ENCODE peak calls at places on chromosomes 5 and 9, in nine cellular contexts. S is body of pancreas; T is A549; O is heart left ventricle; H is stimulated activated effector memory CD8-positive, alpha-beta T cell treated with anti-CD3 and anti-CD28 coated beads, Interleukin-12 subunit alpha, Interleukin-12 subunit beta, amount 100 ng/mL, for 72 hours; I is upper lobe of right lung; R is activated naive CD4-positive, alpha-beta T cell treated with anti-CD3 and anti-CD28 coated beads, Interleukin-2, amount 50 U/mL, for 72 hours; W is activated B cell treated with CpG ODN at 0.5 μM for 24 hours; F is gastroesophageal sphincter. Q is an unnamed sample.

GRCh38 chr9:136403915-136404800 is 4.2 kb upstream of the SNAPC4 start:
- ATAC-seq in I (no peak), H (peak; percentile 55), O (no peak), T (no peak), W (peak; percentile 18), F (no peak), R (peak; percentile 37), S (no peak), Q (peak; percentile 40)

GRCh38 chr5:16886366-16886736 is 49.7 kb downstream of the MYO10 start:
- ATAC-seq in H (no peak), F (peak; percentile 34), T (peak; percentile 29), I (no peak), S (peak; percentile 17), O (peak; percentile 24), W (no peak), R (no peak), Q (no peak)

GRCh38 chr9:77909306-77909705 is 122.3 kb downstream of the GNAQ start:
- ATAC-seq in T (no peak), O (no peak), R (peak; percentile 91), S (no peak), W (no peak), I (no peak), H (peak; percentile 91), F (no peak), Q (no peak)

GRCh38 chr9:136596219-136596616 is 50.4 kb upstream of the NOTCH1 start:
- ATAC-seq in T (no peak), O (no peak), S (peak; percentile 38), W (no peak), I (no peak), R (no peak), H (no peak), F (no peak), Q (no peak)

GRCh38 chr5:65846102-65846501 is 80.3 kb upstream of the ERBIN start:
- ATAC-seq in O (no peak), H (no peak), R (no peak), W (no peak), F (no peak), S (no peak), I (no peak), T (no peak), Q (no peak)

GRCh38 chr5:159310492-159310891 is 19.8 kb downstream of the IL12B start:
- ATAC-seq in F (no peak), O (no peak), W (peak; percentile 95), H (no peak), R (peak; percentile 78), T (no peak), I (peak; percentile 95), S (no peak), Q (peak; percentile 91)

GRCh38 chr9:115972802-115973201 is 180.8 kb upstream of the PAPPA start:
- ATAC-seq in S (no peak), R (no peak), H (no peak), O (no peak), T (peak; percentile 88), I (no peak), F (no peak), W (no peak), Q (no peak)

GRCh38 chr9:127407505-127407868 is 10.5 kb downstream of the SLC2A8 start:
- ATAC-seq in I (no peak), H (no peak), R (no peak), T (peak; percentile 14), S (no peak), F (no peak), O (no peak), W (no peak), Q (no peak)

GRCh38 chr9:83196946-83197345 is 134.0 kb upstream of the RASEF start:
- ATAC-seq in T (no peak), S (no peak), R (peak; percentile 30), H (peak; percentile 42), F (no peak), O (no peak), I (no peak), W (no peak), Q (peak; percentile 29)

Q was measured in stimulated activated memory B cell treated with anti-CD40 and anti-IgM and Interleukin-4, amounts not matched to agents 10 μg/mL and 1 μg/mL and 100 μg/mL, for 72 hours.